ENCODE peak calls at places on chromosome 21, in ten cellular contexts. One of them, this sample, is unnamed.

GRCh38 chr21:18840239-18840638 is 436.7 kb upstream of the TMPRSS15 start:
- DNase-seq in prostate gland: no peak
- DNase-seq in mammary epithelial cell: no peak
- DNase-seq in neural progenitor cell: peak; percentile 5
- DNase-seq in right cardiac atrium: no peak
- DNase-seq in CD8-positive, alpha-beta T cell: no peak
- DNase-seq in body of pancreas: no peak
- DNase-seq in CD4-positive, alpha-beta T cell: no peak
- DNase-seq in GM23248: no peak
- DNase-seq in lung: no peak
- DNase-seq in this sample: no peak

GRCh38 chr21:41779659-41780058 is 12.8 kb upstream of the RIPK4 start:
- DNase-seq in prostate gland: no peak
- DNase-seq in mammary epithelial cell: no peak
- DNase-seq in neural progenitor cell: no peak
- DNase-seq in right cardiac atrium: no peak
- DNase-seq in CD8-positive, alpha-beta T cell: no peak
- DNase-seq in body of pancreas: no peak
- DNase-seq in CD4-positive, alpha-beta T cell: no peak
- DNase-seq in GM23248: no peak
- DNase-seq in lung: no peak
- DNase-seq in this sample: no peak

GRCh38 chr21:41560701-41561158 is 52.8 kb upstream of the TMPRSS2 start:
- DNase-seq in prostate gland: no peak
- DNase-seq in mammary epithelial cell: no peak
- DNase-seq in neural progenitor cell: no peak
- DNase-seq in right cardiac atrium: no peak
- DNase-seq in CD8-positive, alpha-beta T cell: no peak
- DNase-seq in body of pancreas: no peak
- DNase-seq in CD4-positive, alpha-beta T cell: no peak
- DNase-seq in GM23248: no peak
- DNase-seq in lung: no peak
- DNase-seq in this sample: no peak

GRCh38 chr21:39518845-39519205 is 67.1 kb downstream of the SH3BGR start:
- DNase-seq in prostate gland: no peak
- DNase-seq in mammary epithelial cell: no peak
- DNase-seq in neural progenitor cell: no peak
- DNase-seq in right cardiac atrium: no peak
- DNase-seq in CD8-positive, alpha-beta T cell: no peak
- DNase-seq in body of pancreas: no peak
- DNase-seq in CD4-positive, alpha-beta T cell: no peak
- DNase-seq in GM23248: peak; percentile 29
- DNase-seq in lung: no peak
- DNase-seq in this sample: no peak

GRCh38 chr21:42125571-42126544 is 54.7 kb downstream of the UMODL1 start:
- DNase-seq in prostate gland: no peak
- DNase-seq in mammary epithelial cell: no peak
- DNase-seq in neural progenitor cell: peak; percentile 43
- DNase-seq in right cardiac atrium: no peak
- DNase-seq in CD8-positive, alpha-beta T cell: no peak
- DNase-seq in body of pancreas: no peak
- DNase-seq in CD4-positive, alpha-beta T cell: no peak
- DNase-seq in GM23248: peak; percentile 54
- DNase-seq in lung: peak; percentile 76
- DNase-seq in this sample: no peak

GRCh38 chr21:17532292-17532691 is 19.4 kb downstream of the CXADR start:
- DNase-seq in prostate gland: no peak
- DNase-seq in mammary epithelial cell: no peak
- DNase-seq in neural progenitor cell: no peak
- DNase-seq in right cardiac atrium: no peak
- DNase-seq in CD8-positive, alpha-beta T cell: no peak
- DNase-seq in body of pancreas: no peak
- DNase-seq in CD4-positive, alpha-beta T cell: no peak
- DNase-seq in GM23248: no peak
- DNase-seq in lung: no peak
- DNase-seq in this sample: no peak

GRCh38 chr21:34579411-34579810 is 35.5 kb downstream of the RCAN1 start:
- DNase-seq in prostate gland: no peak
- DNase-seq in mammary epithelial cell: peak; percentile 77
- DNase-seq in neural progenitor cell: no peak
- DNase-seq in right cardiac atrium: no peak
- DNase-seq in CD8-positive, alpha-beta T cell: no peak
- DNase-seq in body of pancreas: no peak
- DNase-seq in CD4-positive, alpha-beta T cell: no peak
- DNase-seq in GM23248: peak; percentile 94
- DNase-seq in lung: no peak
- DNase-seq in this sample: no peak

GRCh38 chr21:41559658-41560599 is 52.0 kb upstream of the TMPRSS2 start:
- DNase-seq in prostate gland: no peak
- DNase-seq in mammary epithelial cell: no peak
- DNase-seq in neural progenitor cell: no peak
- DNase-seq in right cardiac atrium: no peak
- DNase-seq in CD8-positive, alpha-beta T cell: no peak
- DNase-seq in body of pancreas: no peak
- DNase-seq in CD4-positive, alpha-beta T cell: no peak
- DNase-seq in GM23248: peak; percentile 86
- DNase-seq in lung: no peak
- DNase-seq in this sample: no peak

GRCh38 chr21:42012344-42012743 is 2.2 kb upstream of the ZBTB21 start:
- DNase-seq in prostate gland: no peak
- DNase-seq in mammary epithelial cell: no peak
- DNase-seq in neural progenitor cell: no peak
- DNase-seq in right cardiac atrium: no peak
- DNase-seq in CD8-positive, alpha-beta T cell: no peak
- DNase-seq in body of pancreas: no peak
- DNase-seq in CD4-positive, alpha-beta T cell: no peak
- DNase-seq in GM23248: no peak
- DNase-seq in lung: no peak
- DNase-seq in this sample: no peak

GRCh38 chr21:31198575-31198974 is 145.5 kb downstream of the TIAM1 start:
- DNase-seq in prostate gland: peak; percentile 23
- DNase-seq in mammary epithelial cell: peak; percentile 38
- DNase-seq in neural progenitor cell: peak; percentile 57
- DNase-seq in right cardiac atrium: no peak
- DNase-seq in CD8-positive, alpha-beta T cell: no peak
- DNase-seq in body of pancreas: no peak
- DNase-seq in CD4-positive, alpha-beta T cell: no peak
- DNase-seq in GM23248: peak; percentile 74
- DNase-seq in lung: no peak
- DNase-seq in this sample: no peak

GRCh38 chr21:41402796-41403195 is 23.2 kb upstream of the MX1 start:
- DNase-seq in prostate gland: no peak
- DNase-seq in mammary epithelial cell: no peak
- DNase-seq in neural progenitor cell: no peak
- DNase-seq in right cardiac atrium: no peak
- DNase-seq in CD8-positive, alpha-beta T cell: no peak
- DNase-seq in body of pancreas: no peak
- DNase-seq in CD4-positive, alpha-beta T cell: no peak
- DNase-seq in GM23248: no peak
- DNase-seq in lung: no peak
- DNase-seq in this sample: no peak

GRCh38 chr21:31530918-31531705 is 128.4 kb upstream of the SOD1 start:
- DNase-seq in prostate gland: peak; percentile 23
- DNase-seq in mammary epithelial cell: no peak
- DNase-seq in neural progenitor cell: no peak
- DNase-seq in right cardiac atrium: no peak
- DNase-seq in CD8-positive, alpha-beta T cell: no peak
- DNase-seq in body of pancreas: peak; percentile 34
- DNase-seq in CD4-positive, alpha-beta T cell: no peak
- DNase-seq in GM23248: peak; percentile 21
- DNase-seq in lung: no peak
- DNase-seq in this sample: no peak

DNA sequence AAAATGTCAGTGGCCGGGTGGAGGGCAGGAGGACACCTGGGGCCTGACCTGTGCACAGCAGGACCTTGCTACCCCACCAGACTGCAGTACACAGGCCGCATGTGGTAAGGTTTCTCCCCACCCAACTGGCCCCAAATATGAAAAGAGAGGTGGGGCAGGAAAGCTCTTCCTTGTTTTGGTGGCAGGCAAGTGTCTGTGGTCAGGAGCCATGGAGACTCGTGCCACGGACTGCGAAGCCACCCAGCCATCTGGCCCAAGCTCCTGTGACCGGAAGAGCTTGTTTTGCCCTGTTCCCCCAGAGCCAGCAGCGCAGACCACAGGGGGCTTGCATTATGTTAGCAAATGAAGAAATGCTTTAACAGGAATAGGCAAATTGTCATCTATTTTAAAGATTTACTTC is 54.9 kb downstream of the OLIG1 start:
- DNase-seq in prostate gland: no peak
- DNase-seq in mammary epithelial cell: no peak
- DNase-seq in neural progenitor cell: no peak
- DNase-seq in right cardiac atrium: no peak
- DNase-seq in CD8-positive, alpha-beta T cell: no peak
- DNase-seq in body of pancreas: no peak
- DNase-seq in CD4-positive, alpha-beta T cell: no peak
- DNase-seq in GM23248: no peak
- DNase-seq in lung: no peak
- DNase-seq in this sample: no peak
- H3K27ac ChIP-seq in prostate gland: no peak overlapping the region
- H3K27ac ChIP-seq in mammary epithelial cell: no peak overlapping the region
- H3K27ac ChIP-seq in neural progenitor cell: no peak overlapping the region
- H3K27ac ChIP-seq in right cardiac atrium: no peak overlapping the region
- H3K27ac ChIP-seq in CD8-positive, alpha-beta T cell: no peak overlapping the region
- H3K27ac ChIP-seq in body of pancreas: no peak overlapping the region
- H3K27ac ChIP-seq in CD4-positive, alpha-beta T cell: no peak overlapping the region
- H3K27ac ChIP-seq in GM23248: no peak overlapping the region
- H3K27ac ChIP-seq in lung: no peak overlapping the region
- H3K27ac ChIP-seq in this sample: peak overlapping the region; percentile 86

GRCh38 chr21:45085700-45086099 is 11.3 kb downstream of the ADARB1 start:
- DNase-seq in prostate gland: no peak
- DNase-seq in mammary epithelial cell: no peak
- DNase-seq in neural progenitor cell: no peak
- DNase-seq in right cardiac atrium: no peak
- DNase-seq in CD8-positive, alpha-beta T cell: no peak
- DNase-seq in body of pancreas: no peak
- DNase-seq in CD4-positive, alpha-beta T cell: no peak
- DNase-seq in GM23248: no peak
- DNase-seq in lung: no peak
- DNase-seq in this sample: no peak
- H3K27ac ChIP-seq in prostate gland: no peak overlapping the region
- H3K27ac ChIP-seq in mammary epithelial cell: no peak overlapping the region
- H3K27ac ChIP-seq in neural progenitor cell: no peak overlapping the region
- H3K27ac ChIP-seq in right cardiac atrium: no peak overlapping the region
- H3K27ac ChIP-seq in CD8-positive, alpha-beta T cell: no peak overlapping the region
- H3K27ac ChIP-seq in body of pancreas: no peak overlapping the region
- H3K27ac ChIP-seq in CD4-positive, alpha-beta T cell: no peak overlapping the region
- H3K27ac ChIP-seq in GM23248: no peak overlapping the region
- H3K27ac ChIP-seq in lung: no peak overlapping the region
- H3K27ac ChIP-seq in this sample: no peak overlapping the region

GRCh38 chr21:43691801-43692200 is 27.1 kb upstream of the PDXK start:
- DNase-seq in prostate gland: no peak
- DNase-seq in mammary epithelial cell: no peak
- DNase-seq in neural progenitor cell: no peak
- DNase-seq in right cardiac atrium: no peak
- DNase-seq in CD8-positive, alpha-beta T cell: no peak
- DNase-seq in body of pancreas: no peak
- DNase-seq in CD4-positive, alpha-beta T cell: no peak
- DNase-seq in GM23248: no peak
- DNase-seq in lung: no peak
- DNase-seq in this sample: no peak

GRCh38 chr21:43694437-43695079 is 24.4 kb upstream of the PDXK start:
- DNase-seq in prostate gland: no peak
- DNase-seq in mammary epithelial cell: no peak
- DNase-seq in neural progenitor cell: no peak
- DNase-seq in right cardiac atrium: no peak
- DNase-seq in CD8-positive, alpha-beta T cell: no peak
- DNase-seq in body of pancreas: no peak
- DNase-seq in CD4-positive, alpha-beta T cell: no peak
- DNase-seq in GM23248: no peak
- DNase-seq in lung: no peak
- DNase-seq in this sample: no peak

GRCh38 chr21:43693981-43694380 is 24.9 kb upstream of the PDXK start:
- DNase-seq in prostate gland: no peak
- DNase-seq in mammary epithelial cell: no peak
- DNase-seq in neural progenitor cell: no peak
- DNase-seq in right cardiac atrium: no peak
- DNase-seq in CD8-positive, alpha-beta T cell: no peak
- DNase-seq in body of pancreas: no peak
- DNase-seq in CD4-positive, alpha-beta T cell: no peak
- DNase-seq in GM23248: no peak
- DNase-seq in lung: no peak
- DNase-seq in this sample: no peak

GRCh38 chr21:43691086-43691795 is 27.7 kb upstream of the PDXK start:
- DNase-seq in prostate gland: no peak
- DNase-seq in mammary epithelial cell: no peak
- DNase-seq in neural progenitor cell: no peak
- DNase-seq in right cardiac atrium: no peak
- DNase-seq in CD8-positive, alpha-beta T cell: no peak
- DNase-seq in body of pancreas: no peak
- DNase-seq in CD4-positive, alpha-beta T cell: no peak
- DNase-seq in GM23248: no peak
- DNase-seq in lung: no peak
- DNase-seq in this sample: no peak

DNA sequence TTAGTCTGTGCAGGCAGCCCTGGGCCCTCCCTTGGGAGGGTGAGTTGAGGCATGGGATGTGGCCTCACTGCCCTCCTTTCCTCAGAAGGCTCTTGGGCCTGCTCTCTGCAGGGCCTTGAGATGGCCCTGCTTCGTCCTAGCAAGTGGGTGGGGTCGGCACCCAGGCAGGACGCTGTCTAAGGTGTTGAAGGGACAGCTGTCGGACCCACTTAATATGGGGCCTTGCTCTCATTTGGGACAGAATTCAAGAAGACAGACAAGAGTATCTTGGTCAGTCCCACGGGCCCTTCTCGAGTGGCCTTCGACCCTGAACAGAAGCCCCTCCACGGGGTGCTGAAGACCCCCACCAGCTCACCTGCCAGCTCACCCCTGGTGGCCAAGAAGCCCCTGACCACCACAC is 26.0 kb upstream of the PDXK start:
- DNase-seq in prostate gland: no peak
- DNase-seq in mammary epithelial cell: no peak
- DNase-seq in neural progenitor cell: no peak
- DNase-seq in right cardiac atrium: no peak
- DNase-seq in CD8-positive, alpha-beta T cell: no peak
- DNase-seq in body of pancreas: no peak
- DNase-seq in CD4-positive, alpha-beta T cell: no peak
- DNase-seq in GM23248: no peak
- DNase-seq in lung: no peak
- DNase-seq in this sample: no peak
- H3K27ac ChIP-seq in prostate gland: no peak overlapping the region
- H3K27ac ChIP-seq in mammary epithelial cell: no peak overlapping the region
- H3K27ac ChIP-seq in neural progenitor cell: no peak overlapping the region
- H3K27ac ChIP-seq in right cardiac atrium: no peak overlapping the region
- H3K27ac ChIP-seq in CD8-positive, alpha-beta T cell: no peak overlapping the region
- H3K27ac ChIP-seq in body of pancreas: no peak overlapping the region
- H3K27ac ChIP-seq in CD4-positive, alpha-beta T cell: no peak overlapping the region
- H3K27ac ChIP-seq in GM23248: no peak overlapping the region
- H3K27ac ChIP-seq in lung: no peak overlapping the region
- H3K27ac ChIP-seq in this sample: no peak overlapping the region

DNA sequence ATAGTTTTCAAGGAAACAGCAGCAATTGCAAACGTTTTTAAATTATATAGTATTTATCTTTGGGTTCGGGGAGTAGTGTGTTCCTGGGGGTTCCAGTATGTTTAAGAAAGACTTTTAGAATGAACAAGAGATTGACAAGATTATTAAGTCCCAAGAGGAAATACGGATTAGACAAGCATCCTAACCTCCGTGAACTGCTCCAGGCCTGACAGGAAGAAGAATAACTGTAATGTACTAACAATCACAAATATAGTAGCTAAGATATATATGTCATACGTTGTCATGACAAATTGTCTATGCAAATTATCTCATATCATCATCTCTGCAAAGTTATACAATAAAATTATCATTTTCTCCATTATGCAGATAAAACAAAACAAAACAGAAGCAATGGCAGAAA is 1397.2 kb downstream of the MRPL39 start:
- DNase-seq in prostate gland: no peak
- DNase-seq in mammary epithelial cell: no peak
- DNase-seq in neural progenitor cell: no peak
- DNase-seq in right cardiac atrium: no peak
- DNase-seq in CD8-positive, alpha-beta T cell: no peak
- DNase-seq in body of pancreas: no peak
- DNase-seq in CD4-positive, alpha-beta T cell: no peak
- DNase-seq in GM23248: no peak
- DNase-seq in lung: no peak
- DNase-seq in this sample: no peak
- H3K27ac ChIP-seq in prostate gland: no peak overlapping the region
- H3K27ac ChIP-seq in mammary epithelial cell: no peak overlapping the region
- H3K27ac ChIP-seq in neural progenitor cell: no peak overlapping the region
- H3K27ac ChIP-seq in right cardiac atrium: no peak overlapping the region
- H3K27ac ChIP-seq in CD8-positive, alpha-beta T cell: no peak overlapping the region
- H3K27ac ChIP-seq in body of pancreas: no peak overlapping the region
- H3K27ac ChIP-seq in CD4-positive, alpha-beta T cell: no peak overlapping the region
- H3K27ac ChIP-seq in GM23248: no peak overlapping the region
- H3K27ac ChIP-seq in lung: no peak overlapping the region
- H3K27ac ChIP-seq in this sample: no peak overlapping the region